ENCODE peak calls at places on chromosome 18, in four cellular contexts. One of them, this sample, is unnamed.
A peak's percentile ranks its signal among the peaks of the same experiment; 100 is the strongest.

GRCh38 chr18:3135536-3135935 is 84.2 kb downstream of the MYOM1 start:
- DNase-seq in IMR-90: no peak
- DNase-seq in mesenchymal stem cell: no peak
- DNase-seq in H9: no peak
- DNase-seq in this sample: no peak

GRCh38 chr18:36326771-36327170 is 29.3 kb downstream of the FHOD3 start:
- DNase-seq in IMR-90: no peak
- DNase-seq in mesenchymal stem cell: no peak
- DNase-seq in H9: no peak
- DNase-seq in this sample: no peak

GRCh38 chr18:60019463-60019840 is 119.7 kb downstream of the PMAIP1 start:
- DNase-seq in IMR-90: peak; percentile 87
- DNase-seq in mesenchymal stem cell: peak; percentile 91
- DNase-seq in H9: no peak
- DNase-seq in this sample: no peak

GRCh38 chr18:66826211-66826610 is 222.3 kb upstream of the CDH19 start:
- DNase-seq in IMR-90: no peak
- DNase-seq in mesenchymal stem cell: no peak
- DNase-seq in H9: no peak
- DNase-seq in this sample: no peak

GRCh38 chr18:7830468-7830867 is 263.4 kb downstream of the PTPRM start:
- DNase-seq in IMR-90: no peak
- DNase-seq in mesenchymal stem cell: no peak
- DNase-seq in H9: no peak
- DNase-seq in this sample: no peak

GRCh38 chr18:45847119-45847518 is 21.6 kb downstream of the SIGLEC15 start:
- DNase-seq in IMR-90: no peak
- DNase-seq in mesenchymal stem cell: no peak
- DNase-seq in H9: no peak
- DNase-seq in this sample: no peak

GRCh38 chr18:44682871-44683221 is 2.2 kb downstream of the SETBP1 start:
- DNase-seq in IMR-90: no peak
- DNase-seq in mesenchymal stem cell: peak; percentile 33
- DNase-seq in H9: peak; percentile 68
- DNase-seq in this sample: peak; percentile 18

GRCh38 chr18:52546686-52547346 is 206.8 kb downstream of the DCC start:
- DNase-seq in IMR-90: no peak
- DNase-seq in mesenchymal stem cell: no peak
- DNase-seq in H9: no peak
- DNase-seq in this sample: no peak

GRCh38 chr18:7608798-7609197 is 41.7 kb downstream of the PTPRM start:
- DNase-seq in IMR-90: peak; percentile 54
- DNase-seq in mesenchymal stem cell: peak; percentile 68
- DNase-seq in H9: no peak
- DNase-seq in this sample: no peak

GRCh38 chr18:48929951-48930713 is 20.6 kb downstream of the SMAD7 start:
- DNase-seq in IMR-90: peak; percentile 81
- DNase-seq in mesenchymal stem cell: peak; percentile 95
- DNase-seq in H9: no peak
- DNase-seq in this sample: no peak

GRCh38 chr18:34352385-34353163 is 127.9 kb upstream of the NOL4 start:
- DNase-seq in IMR-90: no peak
- DNase-seq in mesenchymal stem cell: peak; percentile 3
- DNase-seq in H9: no peak
- DNase-seq in this sample: no peak

GRCh38 chr18:35688757-35689156 is 107.2 kb downstream of the GALNT1 start:
- DNase-seq in IMR-90: no peak
- DNase-seq in mesenchymal stem cell: no peak
- DNase-seq in H9: no peak
- DNase-seq in this sample: no peak

GRCh38 chr18:46261799-46262198 is 157.6 kb downstream of the HAUS1 start:
- DNase-seq in IMR-90: peak; percentile 51
- DNase-seq in mesenchymal stem cell: peak; percentile 21
- DNase-seq in H9: peak; percentile 49
- DNase-seq in this sample: no peak

GRCh38 chr18:70044626-70045025 is 97.0 kb upstream of the CD226 start:
- DNase-seq in IMR-90: peak; percentile 98
- DNase-seq in mesenchymal stem cell: peak; percentile 92
- DNase-seq in H9: no peak
- DNase-seq in this sample: no peak

GRCh38 chr18:75208055-75208835 is 694 bp downstream of the PTGR3 start:
- DNase-seq in IMR-90: peak; percentile 60
- DNase-seq in mesenchymal stem cell: peak; percentile 59
- DNase-seq in H9: peak; percentile 50
- DNase-seq in this sample: peak; percentile 24

GRCh38 chr18:312415-312814 is 44.6 kb upstream of the THOC1 start:
- DNase-seq in IMR-90: no peak
- DNase-seq in mesenchymal stem cell: no peak
- DNase-seq in H9: no peak
- DNase-seq in this sample: no peak

GRCh38 chr18:48735070-48735676 is 196.3 kb downstream of the CTIF start:
- DNase-seq in IMR-90: peak; percentile 44
- DNase-seq in mesenchymal stem cell: no peak
- DNase-seq in H9: peak; percentile 67
- DNase-seq in this sample: no peak

GRCh38 chr18:26312196-26312595 is 86.0 kb downstream of the TAF4B start:
- DNase-seq in IMR-90: no peak
- DNase-seq in mesenchymal stem cell: no peak
- DNase-seq in H9: no peak
- DNase-seq in this sample: peak; percentile 8

GRCh38 chr18:21897811-21898210 is 157.2 kb downstream of the MIB1 start:
- DNase-seq in IMR-90: peak; percentile 42
- DNase-seq in mesenchymal stem cell: peak; percentile 63
- DNase-seq in H9: peak; percentile 71
- DNase-seq in this sample: peak; percentile 63

DNA sequence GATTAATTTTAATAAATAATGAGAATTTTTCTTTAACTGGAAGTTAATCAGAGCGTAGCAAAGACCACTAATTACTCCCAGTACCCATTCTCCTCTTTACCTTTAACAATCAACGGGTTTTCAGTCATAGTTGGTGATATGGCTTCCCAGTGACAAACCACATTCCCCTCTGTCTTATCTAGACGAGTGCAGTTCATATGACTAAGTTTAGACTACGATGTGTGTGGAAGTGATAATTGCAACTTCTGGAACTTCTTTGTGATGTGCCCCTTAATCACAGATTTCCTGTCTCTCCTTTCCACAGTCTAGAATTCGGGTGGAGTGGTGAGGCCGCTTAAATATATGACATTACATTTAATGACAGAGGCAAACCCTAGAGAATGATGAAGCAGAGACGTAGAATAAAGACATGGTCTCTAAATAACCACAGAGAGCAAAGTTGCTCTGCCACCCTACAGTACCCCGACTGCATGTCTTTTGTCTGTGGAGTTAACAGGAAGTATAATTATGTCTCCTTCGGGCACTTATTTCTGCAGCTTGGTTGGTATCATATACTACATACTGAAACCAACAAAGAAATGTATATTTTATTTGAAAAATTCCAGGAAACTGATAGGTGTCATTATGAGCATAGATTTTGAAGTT is 693.3 kb upstream of the CDH7 start:
- DNase-seq in IMR-90: no peak
- DNase-seq in mesenchymal stem cell: peak; percentile 10
- DNase-seq in H9: no peak
- DNase-seq in this sample: no peak
- H3K27me3 ChIP-seq in IMR-90: no peaks in the 10 kb centered on the region
- H3K27me3 ChIP-seq in mesenchymal stem cell: no peaks in the 10 kb centered on the region
- H3K27me3 ChIP-seq in H9: no peaks in the 10 kb centered on the region
- H3K27me3 ChIP-seq in this sample: no peaks in the 10 kb centered on the region

GRCh38 chr18:79962835-79963657 is 1.4 kb upstream of the HSBP1L1 start:
- DNase-seq in IMR-90: no peak
- DNase-seq in mesenchymal stem cell: no peak
- DNase-seq in H9: no peak
- DNase-seq in this sample: no peak
- H2BK15ac ChIP-seq in IMR-90: no peak overlapping the region
- H2BK15ac ChIP-seq in mesenchymal stem cell: no peak overlapping the region
- H2BK15ac ChIP-seq in H9: no peak overlapping the region
- H2BK15ac ChIP-seq in this sample: peak overlapping the region; percentile 98

GRCh38 chr18:62751977-62752376 is 36.6 kb downstream of the PHLPP1 start:
- DNase-seq in IMR-90: no peak
- DNase-seq in mesenchymal stem cell: peak; percentile 42
- DNase-seq in H9: no peak
- DNase-seq in this sample: no peak
- H3K27me3 ChIP-seq in IMR-90: no peaks in the 10 kb centered on the region
- H3K27me3 ChIP-seq in mesenchymal stem cell: no peaks in the 10 kb centered on the region
- H3K27me3 ChIP-seq in H9: no peaks in the 10 kb centered on the region
- H3K27me3 ChIP-seq in this sample: no peaks in the 10 kb centered on the region

GRCh38 chr18:58604301-58604700 is 24.6 kb downstream of the ALPK2 start:
- DNase-seq in IMR-90: no peak
- DNase-seq in mesenchymal stem cell: no peak
- DNase-seq in H9: no peak
- DNase-seq in this sample: no peak

GRCh38 chr18:58606236-58606635 is 22.7 kb downstream of the ALPK2 start:
- DNase-seq in IMR-90: no peak
- DNase-seq in mesenchymal stem cell: no peak
- DNase-seq in H9: no peak
- DNase-seq in this sample: no peak

GRCh38 chr18:58601468-58602266 is 27.2 kb downstream of the ALPK2 start:
- DNase-seq in IMR-90: no peak
- DNase-seq in mesenchymal stem cell: no peak
- DNase-seq in H9: no peak
- DNase-seq in this sample: no peak

GRCh38 chr18:58605027-58606020 is 23.6 kb downstream of the ALPK2 start:
- DNase-seq in IMR-90: peak; percentile 87
- DNase-seq in mesenchymal stem cell: peak; percentile 84
- DNase-seq in H9: no peak
- DNase-seq in this sample: no peak

DNA sequence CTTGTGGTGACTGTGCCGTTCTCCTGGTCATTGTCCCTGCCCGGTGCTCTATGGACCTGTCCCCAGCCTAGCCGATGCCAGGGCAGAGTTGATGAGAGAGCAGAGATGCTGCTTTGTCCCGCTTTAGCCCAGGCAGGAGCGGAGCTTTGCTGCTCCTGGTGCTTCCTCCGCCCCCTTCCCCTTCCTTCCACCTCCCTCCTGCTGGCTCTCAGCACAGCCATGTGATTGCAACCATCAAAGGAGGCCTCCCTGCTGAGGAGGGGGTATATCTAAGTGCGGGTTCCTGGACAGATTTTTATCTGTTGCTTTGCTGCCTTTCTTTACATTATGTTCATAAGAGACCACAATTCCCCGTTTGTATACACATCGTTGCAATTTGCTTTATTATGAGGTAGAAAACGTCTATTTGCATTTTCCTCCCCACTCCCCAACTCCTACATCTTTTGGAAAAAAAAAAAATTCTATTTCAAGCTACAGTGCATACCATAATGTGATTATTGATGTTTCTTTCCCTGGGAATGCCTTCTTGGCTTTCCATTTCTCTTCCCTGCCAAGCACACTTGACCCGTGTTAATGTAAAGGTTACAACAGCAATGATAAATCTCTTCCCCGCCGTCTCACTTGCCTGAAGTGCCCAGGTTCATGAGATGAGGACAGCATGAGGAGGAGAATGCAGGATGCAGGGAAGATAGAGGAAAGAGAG is 25.4 kb downstream of the ALPK2 start:
- DNase-seq in IMR-90: peak; percentile 36
- DNase-seq in mesenchymal stem cell: peak; percentile 67
- DNase-seq in H9: no peak
- DNase-seq in this sample: no peak
- H2BK15ac ChIP-seq in IMR-90: peak overlapping the region; percentile 23
- H2BK15ac ChIP-seq in mesenchymal stem cell: no peak overlapping the region
- H2BK15ac ChIP-seq in H9: no peak overlapping the region
- H2BK15ac ChIP-seq in this sample: no peak overlapping the region

DNA sequence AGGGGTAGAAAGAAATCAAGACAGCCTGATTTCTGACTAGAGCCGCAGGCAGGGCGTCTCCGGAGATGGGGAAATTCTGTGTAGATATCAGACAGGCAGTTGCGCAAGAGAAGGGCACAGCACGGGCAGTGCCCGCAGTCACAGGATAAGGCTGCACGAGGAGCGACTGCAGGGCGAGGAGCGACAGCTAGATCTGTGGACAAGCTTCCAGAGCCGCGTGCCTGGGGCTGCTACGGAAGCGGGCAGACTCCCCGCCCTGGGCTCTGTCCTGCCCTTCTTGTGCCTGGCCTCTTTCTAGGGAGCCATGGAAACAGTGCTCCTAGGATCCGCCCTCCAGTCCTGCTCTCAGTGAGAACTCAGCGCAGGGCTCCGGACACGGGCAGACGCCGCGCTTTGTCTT is 12.6 kb downstream of the MC5R start:
- DNase-seq in IMR-90: no peak
- DNase-seq in mesenchymal stem cell: no peak
- DNase-seq in H9: no peak
- DNase-seq in this sample: no peak
- H3K27me3 ChIP-seq in IMR-90: no peaks in the 10 kb centered on the region
- H3K27me3 ChIP-seq in mesenchymal stem cell: no peaks in the 10 kb centered on the region
- H3K27me3 ChIP-seq in H9: no peaks in the 10 kb centered on the region
- H3K27me3 ChIP-seq in this sample: no peaks in the 10 kb centered on the region

GRCh38 chr18:57805117-57805516 is 2.0 kb upstream of the ATP8B1 start:
- DNase-seq in IMR-90: no peak
- DNase-seq in mesenchymal stem cell: no peak
- DNase-seq in H9: no peak
- DNase-seq in this sample: no peak

GRCh38 chr18:57801379-57802165 is 1.5 kb downstream of the ATP8B1 start:
- DNase-seq in IMR-90: no peak
- DNase-seq in mesenchymal stem cell: peak; percentile 56
- DNase-seq in H9: peak; percentile 41
- DNase-seq in this sample: peak; percentile 6

GRCh38 chr18:57802869-57803118 is 321 bp downstream of the ATP8B1 start:
- DNase-seq in IMR-90: no peak
- DNase-seq in mesenchymal stem cell: no peak
- DNase-seq in H9: peak; percentile 51
- DNase-seq in this sample: no peak

GRCh38 chr18:57802166-57802868 is 798 bp downstream of the ATP8B1 start:
- DNase-seq in IMR-90: no peak
- DNase-seq in mesenchymal stem cell: no peak
- DNase-seq in H9: peak; percentile 49
- DNase-seq in this sample: peak; percentile 6

GRCh38 chr18:57803119-57803969 is at the start of gene ATP8B1:
- DNase-seq in IMR-90: peak; percentile 73
- DNase-seq in mesenchymal stem cell: peak; percentile 74
- DNase-seq in H9: peak; percentile 91
- DNase-seq in this sample: peak; percentile 47
- H2BK15ac ChIP-seq in IMR-90: peak within 1 kb of the TSS; percentile 86
- H2BK15ac ChIP-seq in mesenchymal stem cell: peak within 1 kb of the TSS; percentile 77
- H2BK15ac ChIP-seq in H9: no peak within 1 kb of the TSS
- H2BK15ac ChIP-seq in this sample: no peak within 1 kb of the TSS

DNA sequence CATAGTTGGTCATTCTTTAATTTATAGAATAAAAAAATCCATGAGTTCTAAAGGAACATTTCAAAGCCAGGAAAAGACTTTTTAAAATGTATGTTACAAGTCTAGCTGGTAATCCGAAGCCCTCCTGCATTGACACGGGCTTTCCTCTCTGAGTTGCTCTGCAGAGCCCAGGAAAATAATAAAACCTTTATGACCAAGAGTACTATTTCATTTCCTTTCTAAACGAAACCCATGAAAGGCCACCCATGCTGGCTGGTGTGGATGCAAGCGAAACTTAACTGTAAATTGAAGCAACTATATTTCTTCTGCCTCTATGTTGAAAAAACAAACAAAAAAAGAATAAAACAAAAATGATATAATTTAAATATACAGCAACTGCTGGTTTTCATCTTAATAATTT is 41.3 kb upstream of the ZNF532 start:
- DNase-seq in IMR-90: no peak
- DNase-seq in mesenchymal stem cell: no peak
- DNase-seq in H9: no peak
- DNase-seq in this sample: no peak
- H3K27me3 ChIP-seq in IMR-90: peaks cover 3% of the 10 kb centered on the region
- H3K27me3 ChIP-seq in mesenchymal stem cell: no peaks in the 10 kb centered on the region
- H3K27me3 ChIP-seq in H9: no peaks in the 10 kb centered on the region
- H3K27me3 ChIP-seq in this sample: no peaks in the 10 kb centered on the region

GRCh38 chr18:9838144-9838877 is 47.5 kb upstream of the TXNDC2 start:
- DNase-seq in IMR-90: no peak
- DNase-seq in mesenchymal stem cell: peak; percentile 87
- DNase-seq in H9: peak; percentile 88
- DNase-seq in this sample: peak; percentile 61
- H2BK15ac ChIP-seq in IMR-90: no peak overlapping the region
- H2BK15ac ChIP-seq in mesenchymal stem cell: no peak overlapping the region
- H2BK15ac ChIP-seq in H9: no peak overlapping the region
- H2BK15ac ChIP-seq in this sample: no peak overlapping the region

This sample was measured in neuronal stem cell.